ENCODE peak calls at places on chromosomes 16 and 17, in five cellular contexts. X is RWPE2, Y is tibial artery, A is body of pancreas, Q is upper lobe of left lung. S is an unnamed sample.

GRCh38 chr16:48583075-48584065 is 26.6 kb downstream of the N4BP1 start:
- DNase-seq in X (no peak), Y (no peak), A (no peak), Q (no peak), S (no peak)

GRCh38 chr17:77233635-77234334 is 93.0 kb downstream of the SEC14L1 start:
- DNase-seq in X (no peak), Y (no peak), A (no peak), Q (no peak), S (peak; percentile 48)

GRCh38 chr16:4805231-4805630 is 2.8 kb upstream of the ROGDI start:
- DNase-seq in X (no peak), Y (no peak), A (no peak), Q (no peak), S (no peak)

GRCh38 chr16:78961464-78961863 is 639.1 kb downstream of the MAF start:
- DNase-seq in X (no peak), Y (no peak), A (no peak), Q (no peak), S (no peak)

GRCh38 chr16:88686062-88686438 is 257 bp downstream of the SNAI3 start:
- DNase-seq in X (no peak), Y (no peak), A (peak; percentile 59), Q (peak; percentile 90), S (no peak)

GRCh38 chr17:10614536-10615155 is 42.5 kb downstream of the MYH3 start:
- DNase-seq in X (no peak), Y (no peak), A (no peak), Q (no peak), S (no peak)

GRCh38 chr16:69930117-69930776 is 20.9 kb upstream of the CLEC18A start:
- DNase-seq in X (no peak), Y (peak; percentile 84), A (peak; percentile 62), Q (no peak), S (no peak)

GRCh38 chr16:50121721-50122445 is 31.2 kb upstream of the TENT4B start:
- DNase-seq in X (no peak), Y (no peak), A (no peak), Q (no peak), S (no peak)

GRCh38 chr17:63035271-63035670 is 69.2 kb downstream of the TANC2 start:
- DNase-seq in X (no peak), Y (no peak), A (no peak), Q (no peak), S (no peak)

GRCh38 chr16:65574311-65574966 is 452.6 kb upstream of the CDH11 start:
- DNase-seq in X (no peak), Y (no peak), A (no peak), Q (no peak), S (no peak)

GRCh38 chr16:88375236-88376052 is 7.3 kb upstream of the ZNF469 start:
- DNase-seq in X (peak; percentile 56), Y (peak; percentile 58), A (no peak), Q (peak; percentile 31), S (no peak)

GRCh38 chr17:5513610-5514009 is 27.2 kb downstream of the MIS12 start:
- DNase-seq in X (no peak), Y (no peak), A (no peak), Q (no peak), S (no peak)

GRCh38 chr17:80262291-80262690 is 1.6 kb downstream of the RNF213 start:
- DNase-seq in X (no peak), Y (no peak), A (no peak), Q (no peak), S (no peak)

GRCh38 chr16:85642762-85643281 is 29.7 kb downstream of the GSE1 start:
- DNase-seq in X (no peak), Y (no peak), A (no peak), Q (peak; percentile 67), S (no peak)

GRCh38 chr17:57604771-57605733 is 140.0 kb downstream of the CCDC182 start:
- DNase-seq in X (no peak), Y (no peak), A (peak; percentile 55), Q (no peak), S (no peak)

GRCh38 chr16:28977703-28978641 is 3.4 kb downstream of the SPNS1 start:
- DNase-seq in X (no peak), Y (no peak), A (no peak), Q (no peak), S (no peak)

GRCh38 chr17:59383893-59384292 is 52.4 kb downstream of the YPEL2 start:
- DNase-seq in X (no peak), Y (no peak), A (no peak), Q (no peak), S (no peak)

GRCh38 chr17:32875904-32876413 is 965 bp downstream of the MYO1D start:
- DNase-seq in X (no peak), Y (no peak), A (no peak), Q (no peak), S (no peak)

GRCh38 chr17:67412057-67412456 is 35.0 kb downstream of the PITPNC1 start:
- DNase-seq in X (no peak), Y (no peak), A (no peak), Q (no peak), S (no peak)

GRCh38 chr16:81067166-81067565 is 9.9 kb downstream of the C16orf46 start:
- DNase-seq in X (no peak), Y (no peak), A (no peak), Q (no peak), S (no peak)

GRCh38 chr16:24698314-24698713 is 31.1 kb upstream of the TNRC6A start:
- DNase-seq in X (no peak), Y (no peak), A (no peak), Q (no peak), S (no peak)

GRCh38 chr17:27544350-27545131 is 86.4 kb upstream of the LGALS9 start:
- DNase-seq in X (no peak), Y (no peak), A (no peak), Q (no peak), S (no peak)

GRCh38 chr16:85912271-85912974 is 13.5 kb downstream of the IRF8 start:
- DNase-seq in X (no peak), Y (no peak), A (peak; percentile 25), Q (no peak), S (no peak)

GRCh38 chr17:81926451-81927144 is 937 bp downstream of the MAFG start:
- DNase-seq in X (no peak), Y (peak; percentile 91), A (peak; percentile 89), Q (peak; percentile 88), S (peak; percentile 60)

GRCh38 chr16:57478396-57479024 is 7.8 kb downstream of the DOK4 start:
- DNase-seq in X (no peak), Y (no peak), A (no peak), Q (no peak), S (no peak)

GRCh38 chr17:75589017-75589918 is 1.7 kb downstream of the MYO15B start:
- DNase-seq in X (peak; percentile 91), Y (peak; percentile 96), A (peak; percentile 94), Q (peak; percentile 100), S (peak; percentile 93)

GRCh38 chr17:66836063-66837005 is 1.4 kb downstream of the CACNG5 start:
- DNase-seq in X (no peak), Y (peak; percentile 45), A (no peak), Q (no peak), S (no peak)

GRCh38 chr16:71205482-71206131 is 24.9 kb downstream of the HYDIN start:
- DNase-seq in X (no peak), Y (no peak), A (peak; percentile 25), Q (no peak), S (no peak)

GRCh38 chr16:88747588-88748301 is 37.3 kb downstream of the PIEZO1 start:
- DNase-seq in X (no peak), Y (no peak), A (no peak), Q (peak; percentile 74), S (no peak)

GRCh38 chr16:21568502-21569189 is 30.7 kb upstream of the METTL9 start:
- DNase-seq in X (peak; percentile 50), Y (peak; percentile 57), A (no peak), Q (no peak), S (no peak)

GRCh38 chr17:74343526-74344284 is 17.7 kb downstream of the KIF19 start:
- DNase-seq in X (no peak), Y (no peak), A (no peak), Q (no peak), S (no peak)

GRCh38 chr16:27273670-27274522 is 5.3 kb upstream of the NSMCE1 start:
- DNase-seq in X (no peak), Y (no peak), A (no peak), Q (no peak), S (no peak)
- TF ChIP-seq CTCF in X (no peak), Y (no peak), A (no peak), Q (no peak), S (no peak)

GRCh38 chr17:9364837-9365430 is 210.7 kb downstream of the STX8 start:
- DNase-seq in X (no peak), Y (no peak), A (no peak), Q (no peak), S (no peak)
- TF ChIP-seq CTCF in X (no peak), Y (no peak), A (no peak), Q (no peak), S (no peak)

DNA sequence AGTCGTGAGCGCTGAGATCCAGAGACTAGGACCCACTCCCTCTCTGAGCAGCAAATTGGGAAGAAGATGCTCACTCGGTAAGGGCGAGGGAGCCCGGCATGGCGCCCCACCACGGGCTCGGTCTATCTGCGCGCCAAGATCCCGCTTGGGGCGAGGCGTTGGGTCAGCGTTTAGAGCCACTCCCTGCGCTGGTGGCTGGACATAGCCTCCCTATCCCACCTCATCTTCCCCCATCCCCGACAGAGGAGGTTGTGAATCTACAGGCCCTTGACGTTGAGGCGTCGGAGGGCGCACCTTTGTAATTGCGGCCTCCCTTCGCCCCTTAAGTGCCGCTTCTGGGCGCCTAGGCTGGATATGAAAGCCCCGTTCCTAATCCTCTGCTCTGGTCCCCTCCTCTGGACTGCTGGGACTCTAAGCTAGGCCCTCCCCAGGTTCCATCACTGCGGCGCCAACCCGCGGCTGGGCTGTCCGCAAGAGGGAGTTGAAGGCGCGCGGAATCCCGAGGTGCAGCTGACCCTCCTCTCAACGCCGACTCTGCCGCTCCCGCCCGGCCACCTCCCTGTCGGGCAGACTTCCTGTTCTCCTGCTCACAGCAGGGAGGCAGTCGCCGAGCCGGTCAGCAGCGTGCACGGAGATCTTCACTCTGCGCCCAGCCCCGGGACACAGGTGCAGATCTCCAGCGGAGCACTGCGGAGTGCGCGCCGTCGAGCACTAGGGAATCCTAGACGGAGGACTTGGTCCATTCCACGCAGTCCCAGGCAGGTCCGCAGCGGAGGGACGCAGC is 16.1 kb upstream of the HOXB9 start:
- DNase-seq in X (no peak), Y (no peak), A (no peak), Q (peak; percentile 82), S (no peak)
- TF ChIP-seq CTCF in X (no peak), Y (no peak), A (no peak), Q (no peak), S (no peak)

DNA sequence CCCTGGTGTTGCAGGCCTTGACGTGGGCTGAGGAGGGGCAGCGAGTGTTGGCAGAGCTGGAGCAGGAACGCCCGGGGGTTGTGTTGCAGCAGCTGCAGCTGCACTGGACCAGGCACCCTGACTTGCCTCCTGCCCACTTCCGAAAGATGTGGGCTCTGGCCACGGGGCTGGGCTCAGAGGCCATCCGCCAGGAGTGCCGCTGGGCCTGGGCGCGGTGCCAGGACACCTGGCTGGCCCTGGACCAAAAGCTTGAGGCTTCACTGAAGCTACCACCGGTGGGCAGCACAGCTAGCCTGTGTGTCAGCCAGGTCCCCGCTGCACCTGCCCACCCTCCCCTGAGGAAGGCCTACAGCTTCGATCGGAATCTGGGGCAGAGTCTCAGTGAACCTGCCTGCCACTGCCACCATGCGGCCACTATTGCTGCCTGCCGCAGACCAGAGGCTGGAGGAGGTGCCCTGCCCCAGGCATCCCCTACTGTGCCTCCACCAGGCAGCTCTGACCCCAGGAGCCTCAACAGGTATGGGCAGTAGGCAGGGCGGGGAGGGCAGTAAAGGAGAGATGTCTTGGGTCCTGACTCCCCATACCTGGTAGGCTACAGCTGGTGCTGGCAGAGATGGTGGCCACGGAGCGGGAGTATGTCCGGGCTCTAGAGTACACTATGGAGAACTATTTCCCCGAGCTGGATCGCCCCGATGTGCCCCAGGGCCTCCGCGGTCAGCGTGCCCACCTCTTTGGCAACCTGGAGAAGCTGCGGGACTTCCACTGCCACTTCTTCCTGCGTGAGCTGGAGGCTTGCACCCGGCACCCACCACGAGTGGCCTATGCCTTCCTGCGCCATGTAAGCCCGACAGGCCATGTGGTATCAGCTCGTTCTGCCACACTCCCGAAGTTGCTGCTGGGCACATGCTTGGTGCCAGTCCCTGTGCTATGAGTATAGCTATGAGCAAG is 5.6 kb downstream of the PLEKHG4 start:
- DNase-seq in X (peak; percentile 66), Y (no peak), A (peak; percentile 80), Q (peak; percentile 87), S (no peak)
- TF ChIP-seq CTCF in X (peak; percentile 44), Y (peak; percentile 42), A (peak; percentile 66), Q (peak; percentile 45), S (no peak)